ENCODE peak calls at places on chromosomes 4 and X, in five cellular contexts. F is ecto neural progenitor cell, I is EL, A is NCI-H774, K is endothelial cell. N is an unnamed sample.

GRCh38 chrX:38326086-38326485 is 1.2 kb downstream of the RPGR start:
- DNase-seq in F (no peak), I (no peak), A (no peak), K (no peak), N (peak; percentile 6)

GRCh38 chr4:176953021-176953420 is 160.3 kb upstream of the VEGFC start:
- DNase-seq in F (no peak), I (no peak), A (no peak), K (no peak), N (no peak)

GRCh38 chrX:149630681-149631292 is 805 bp downstream of the TMEM185A start:
- DNase-seq in F (no peak), I (peak; percentile 40), A (no peak), K (no peak), N (peak; percentile 49)

GRCh38 chrX:141221611-141222010 is 20.7 kb downstream of the SPANXC start:
- DNase-seq in F (no peak), I (no peak), A (no peak), K (no peak), N (peak; percentile 5)

GRCh38 chr4:55866973-55867574 is 13.6 kb downstream of the EXOC1 start:
- DNase-seq in F (no peak), I (peak; percentile 63), A (peak; percentile 43), K (no peak), N (peak; percentile 66)

GRCh38 chr4:151204925-151205524 is 71.9 kb upstream of the PRSS48 start:
- DNase-seq in F (no peak), I (no peak), A (no peak), K (no peak), N (no peak)

GRCh38 chrX:47499291-47499690 is 16.3 kb upstream of the ZNF41 start:
- DNase-seq in F (no peak), I (no peak), A (no peak), K (no peak), N (no peak)

GRCh38 chr4:8005814-8006215 is 66.2 kb upstream of the AFAP1 start:
- DNase-seq in F (no peak), I (no peak), A (no peak), K (no peak), N (no peak)

GRCh38 chr4:132334081-132334480 is 815.0 kb upstream of the PCDH10 start:
- DNase-seq in F (no peak), I (peak; percentile 3), A (no peak), K (no peak), N (no peak)

GRCh38 chr4:140581078-140581477 is 12.3 kb upstream of the UCP1 start:
- DNase-seq in F (no peak), I (no peak), A (no peak), K (no peak), N (no peak)

GRCh38 chrX:21798677-21799219 is 40.7 kb upstream of the MBTPS2 start:
- DNase-seq in F (no peak), I (no peak), A (peak; percentile 54), K (no peak), N (peak; percentile 83)

GRCh38 chr4:184792950-184793555 is 32.7 kb downstream of the ACSL1 start:
- DNase-seq in F (no peak), I (peak; percentile 91), A (no peak), K (no peak), N (peak; percentile 91)

GRCh38 chr4:6177587-6178197 is 22.7 kb downstream of the JAKMIP1 start:
- DNase-seq in F (no peak), I (no peak), A (no peak), K (no peak), N (no peak)

GRCh38 chr4:165621983-165622382 is 243.2 kb downstream of the CPE start:
- DNase-seq in F (no peak), I (no peak), A (no peak), K (no peak), N (no peak)